ENCODE peak calls at places on chromosomes 13 and 19, in seven cellular contexts. One of them, this sample, is unnamed.

GRCh38 chr13:25920931-25921330 is 130.9 kb downstream of the SHISA2 start:
- DNase-seq in ELR: no peak
- DNase-seq in cardiac muscle cell: no peak
- DNase-seq in NCI-H2081: no peak
- DNase-seq in iris pigment epithelial cell: no peak
- DNase-seq in activated CD4-positive, alpha-beta T cell treated with anti-CD3 and anti-CD28 coated beads for 36 hours: no peak
- DNase-seq in stimulated activated CD4-positive, alpha-beta T cell treated with anti-CD3 and anti-CD28 coated beads, Interleukin-1b, Interleukin-23, amount 100 ng/mL, for 4 hours: no peak
- DNase-seq in this sample: no peak

GRCh38 chr13:24985102-24985501 is 110.8 kb upstream of the PABPC3 start:
- DNase-seq in ELR: no peak
- DNase-seq in cardiac muscle cell: no peak
- DNase-seq in NCI-H2081: no peak
- DNase-seq in iris pigment epithelial cell: no peak
- DNase-seq in activated CD4-positive, alpha-beta T cell treated with anti-CD3 and anti-CD28 coated beads for 36 hours: no peak
- DNase-seq in stimulated activated CD4-positive, alpha-beta T cell treated with anti-CD3 and anti-CD28 coated beads, Interleukin-1b, Interleukin-23, amount 100 ng/mL, for 4 hours: no peak
- DNase-seq in this sample: no peak

GRCh38 chr13:23551213-23552008 is 18.8 kb upstream of the TNFRSF19 start:
- DNase-seq in ELR: no peak
- DNase-seq in cardiac muscle cell: peak
- DNase-seq in NCI-H2081: no peak
- DNase-seq in iris pigment epithelial cell: no peak
- DNase-seq in activated CD4-positive, alpha-beta T cell treated with anti-CD3 and anti-CD28 coated beads for 36 hours: no peak
- DNase-seq in stimulated activated CD4-positive, alpha-beta T cell treated with anti-CD3 and anti-CD28 coated beads, Interleukin-1b, Interleukin-23, amount 100 ng/mL, for 4 hours: no peak
- DNase-seq in this sample: no peak

GRCh38 chr19:33349319-33350289 is 23.9 kb upstream of the CEBPG start:
- DNase-seq in ELR: no peak
- DNase-seq in cardiac muscle cell: no peak
- DNase-seq in NCI-H2081: no peak
- DNase-seq in iris pigment epithelial cell: no peak
- DNase-seq in activated CD4-positive, alpha-beta T cell treated with anti-CD3 and anti-CD28 coated beads for 36 hours: no peak
- DNase-seq in stimulated activated CD4-positive, alpha-beta T cell treated with anti-CD3 and anti-CD28 coated beads, Interleukin-1b, Interleukin-23, amount 100 ng/mL, for 4 hours: no peak
- DNase-seq in this sample: no peak

GRCh38 chr13:42497798-42498197 is 76.2 kb upstream of the TNFSF11 start:
- DNase-seq in ELR: peak
- DNase-seq in cardiac muscle cell: peak
- DNase-seq in NCI-H2081: no peak
- DNase-seq in iris pigment epithelial cell: peak
- DNase-seq in activated CD4-positive, alpha-beta T cell treated with anti-CD3 and anti-CD28 coated beads for 36 hours: peak
- DNase-seq in stimulated activated CD4-positive, alpha-beta T cell treated with anti-CD3 and anti-CD28 coated beads, Interleukin-1b, Interleukin-23, amount 100 ng/mL, for 4 hours: no peak
- DNase-seq in this sample: no peak

GRCh38 chr13:42855416-42855815 is 74.0 kb downstream of the FAM216B start:
- DNase-seq in ELR: no peak
- DNase-seq in cardiac muscle cell: no peak
- DNase-seq in NCI-H2081: no peak
- DNase-seq in iris pigment epithelial cell: no peak
- DNase-seq in activated CD4-positive, alpha-beta T cell treated with anti-CD3 and anti-CD28 coated beads for 36 hours: no peak
- DNase-seq in stimulated activated CD4-positive, alpha-beta T cell treated with anti-CD3 and anti-CD28 coated beads, Interleukin-1b, Interleukin-23, amount 100 ng/mL, for 4 hours: no peak
- DNase-seq in this sample: no peak

GRCh38 chr13:33230178-33230881 is 55.2 kb downstream of the STARD13 start:
- DNase-seq in ELR: peak
- DNase-seq in cardiac muscle cell: peak
- DNase-seq in NCI-H2081: no peak
- DNase-seq in iris pigment epithelial cell: peak
- DNase-seq in activated CD4-positive, alpha-beta T cell treated with anti-CD3 and anti-CD28 coated beads for 36 hours: no peak
- DNase-seq in stimulated activated CD4-positive, alpha-beta T cell treated with anti-CD3 and anti-CD28 coated beads, Interleukin-1b, Interleukin-23, amount 100 ng/mL, for 4 hours: no peak
- DNase-seq in this sample: no peak

GRCh38 chr19:50268046-50268445 is 61.1 kb downstream of the KCNC3 start:
- DNase-seq in ELR: no peak
- DNase-seq in cardiac muscle cell: peak
- DNase-seq in NCI-H2081: no peak
- DNase-seq in iris pigment epithelial cell: no peak
- DNase-seq in activated CD4-positive, alpha-beta T cell treated with anti-CD3 and anti-CD28 coated beads for 36 hours: no peak
- DNase-seq in stimulated activated CD4-positive, alpha-beta T cell treated with anti-CD3 and anti-CD28 coated beads, Interleukin-1b, Interleukin-23, amount 100 ng/mL, for 4 hours: no peak
- DNase-seq in this sample: no peak

GRCh38 chr19:37346091-37346490 is 24.8 kb upstream of the ZNF527 start:
- DNase-seq in ELR: no peak
- DNase-seq in cardiac muscle cell: no peak
- DNase-seq in NCI-H2081: no peak
- DNase-seq in iris pigment epithelial cell: no peak
- DNase-seq in activated CD4-positive, alpha-beta T cell treated with anti-CD3 and anti-CD28 coated beads for 36 hours: no peak
- DNase-seq in stimulated activated CD4-positive, alpha-beta T cell treated with anti-CD3 and anti-CD28 coated beads, Interleukin-1b, Interleukin-23, amount 100 ng/mL, for 4 hours: no peak
- DNase-seq in this sample: no peak

GRCh38 chr13:112771139-112771876 is 81.5 kb downstream of the ATP11A start:
- DNase-seq in ELR: no peak
- DNase-seq in cardiac muscle cell: no peak
- DNase-seq in NCI-H2081: no peak
- DNase-seq in iris pigment epithelial cell: no peak
- DNase-seq in activated CD4-positive, alpha-beta T cell treated with anti-CD3 and anti-CD28 coated beads for 36 hours: no peak
- DNase-seq in stimulated activated CD4-positive, alpha-beta T cell treated with anti-CD3 and anti-CD28 coated beads, Interleukin-1b, Interleukin-23, amount 100 ng/mL, for 4 hours: no peak
- DNase-seq in this sample: no peak

GRCh38 chr19:17777840-17778620 is 16.9 kb upstream of the B3GNT3 start:
- DNase-seq in ELR: peak
- DNase-seq in cardiac muscle cell: peak
- DNase-seq in NCI-H2081: no peak
- DNase-seq in iris pigment epithelial cell: peak
- DNase-seq in activated CD4-positive, alpha-beta T cell treated with anti-CD3 and anti-CD28 coated beads for 36 hours: peak
- DNase-seq in stimulated activated CD4-positive, alpha-beta T cell treated with anti-CD3 and anti-CD28 coated beads, Interleukin-1b, Interleukin-23, amount 100 ng/mL, for 4 hours: peak
- DNase-seq in this sample: peak

GRCh38 chr19:1819211-1819975 is 7.3 kb upstream of the ATP8B3 start:
- DNase-seq in ELR: no peak
- DNase-seq in cardiac muscle cell: no peak
- DNase-seq in NCI-H2081: no peak
- DNase-seq in iris pigment epithelial cell: no peak
- DNase-seq in activated CD4-positive, alpha-beta T cell treated with anti-CD3 and anti-CD28 coated beads for 36 hours: no peak
- DNase-seq in stimulated activated CD4-positive, alpha-beta T cell treated with anti-CD3 and anti-CD28 coated beads, Interleukin-1b, Interleukin-23, amount 100 ng/mL, for 4 hours: no peak
- DNase-seq in this sample: no peak

GRCh38 chr13:41199526-41199925 is 5.2 kb upstream of the KBTBD7 start:
- DNase-seq in ELR: no peak
- DNase-seq in cardiac muscle cell: no peak
- DNase-seq in NCI-H2081: no peak
- DNase-seq in iris pigment epithelial cell: no peak
- DNase-seq in activated CD4-positive, alpha-beta T cell treated with anti-CD3 and anti-CD28 coated beads for 36 hours: no peak
- DNase-seq in stimulated activated CD4-positive, alpha-beta T cell treated with anti-CD3 and anti-CD28 coated beads, Interleukin-1b, Interleukin-23, amount 100 ng/mL, for 4 hours: no peak
- DNase-seq in this sample: peak

GRCh38 chr19:525857-526419 is 5.6 kb upstream of the CDC34 start:
- DNase-seq in ELR: no peak
- DNase-seq in cardiac muscle cell: no peak
- DNase-seq in NCI-H2081: no peak
- DNase-seq in iris pigment epithelial cell: no peak
- DNase-seq in activated CD4-positive, alpha-beta T cell treated with anti-CD3 and anti-CD28 coated beads for 36 hours: no peak
- DNase-seq in stimulated activated CD4-positive, alpha-beta T cell treated with anti-CD3 and anti-CD28 coated beads, Interleukin-1b, Interleukin-23, amount 100 ng/mL, for 4 hours: no peak
- DNase-seq in this sample: no peak

GRCh38 chr13:29454931-29455481 is 140.5 kb downstream of the SLC7A1 start:
- DNase-seq in ELR: peak
- DNase-seq in cardiac muscle cell: peak
- DNase-seq in NCI-H2081: no peak
- DNase-seq in iris pigment epithelial cell: peak
- DNase-seq in activated CD4-positive, alpha-beta T cell treated with anti-CD3 and anti-CD28 coated beads for 36 hours: peak
- DNase-seq in stimulated activated CD4-positive, alpha-beta T cell treated with anti-CD3 and anti-CD28 coated beads, Interleukin-1b, Interleukin-23, amount 100 ng/mL, for 4 hours: no peak
- DNase-seq in this sample: no peak

GRCh38 chr13:31891472-31891871 is 140.1 kb upstream of the FRY start:
- DNase-seq in ELR: no peak
- DNase-seq in cardiac muscle cell: no peak
- DNase-seq in NCI-H2081: no peak
- DNase-seq in iris pigment epithelial cell: no peak
- DNase-seq in activated CD4-positive, alpha-beta T cell treated with anti-CD3 and anti-CD28 coated beads for 36 hours: no peak
- DNase-seq in stimulated activated CD4-positive, alpha-beta T cell treated with anti-CD3 and anti-CD28 coated beads, Interleukin-1b, Interleukin-23, amount 100 ng/mL, for 4 hours: no peak
- DNase-seq in this sample: no peak

GRCh38 chr19:35773020-35773809 is 2.1 kb upstream of the ARHGAP33 start:
- DNase-seq in ELR: peak
- DNase-seq in cardiac muscle cell: peak
- DNase-seq in NCI-H2081: no peak
- DNase-seq in iris pigment epithelial cell: no peak
- DNase-seq in activated CD4-positive, alpha-beta T cell treated with anti-CD3 and anti-CD28 coated beads for 36 hours: no peak
- DNase-seq in stimulated activated CD4-positive, alpha-beta T cell treated with anti-CD3 and anti-CD28 coated beads, Interleukin-1b, Interleukin-23, amount 100 ng/mL, for 4 hours: no peak
- DNase-seq in this sample: no peak

GRCh38 chr13:44758595-44759221 is 182.6 kb upstream of the TSC22D1 start:
- DNase-seq in ELR: peak
- DNase-seq in cardiac muscle cell: peak
- DNase-seq in NCI-H2081: peak
- DNase-seq in iris pigment epithelial cell: peak
- DNase-seq in activated CD4-positive, alpha-beta T cell treated with anti-CD3 and anti-CD28 coated beads for 36 hours: peak
- DNase-seq in stimulated activated CD4-positive, alpha-beta T cell treated with anti-CD3 and anti-CD28 coated beads, Interleukin-1b, Interleukin-23, amount 100 ng/mL, for 4 hours: no peak
- DNase-seq in this sample: peak

GRCh38 chr13:20127263-20127562 is 33.6 kb downstream of the GJA3 start:
- DNase-seq in ELR: no peak
- DNase-seq in cardiac muscle cell: peak
- DNase-seq in NCI-H2081: no peak
- DNase-seq in iris pigment epithelial cell: no peak
- DNase-seq in activated CD4-positive, alpha-beta T cell treated with anti-CD3 and anti-CD28 coated beads for 36 hours: no peak
- DNase-seq in stimulated activated CD4-positive, alpha-beta T cell treated with anti-CD3 and anti-CD28 coated beads, Interleukin-1b, Interleukin-23, amount 100 ng/mL, for 4 hours: no peak
- DNase-seq in this sample: no peak

GRCh38 chr13:67549331-67549730 is 319.2 kb upstream of the PCDH9 start:
- DNase-seq in ELR: peak
- DNase-seq in cardiac muscle cell: no peak
- DNase-seq in NCI-H2081: no peak
- DNase-seq in iris pigment epithelial cell: peak
- DNase-seq in activated CD4-positive, alpha-beta T cell treated with anti-CD3 and anti-CD28 coated beads for 36 hours: no peak
- DNase-seq in stimulated activated CD4-positive, alpha-beta T cell treated with anti-CD3 and anti-CD28 coated beads, Interleukin-1b, Interleukin-23, amount 100 ng/mL, for 4 hours: no peak
- DNase-seq in this sample: no peak

GRCh38 chr13:50611117-50611781 is 232.2 kb downstream of the DLEU7 start:
- DNase-seq in ELR: no peak
- DNase-seq in cardiac muscle cell: no peak
- DNase-seq in NCI-H2081: no peak
- DNase-seq in iris pigment epithelial cell: no peak
- DNase-seq in activated CD4-positive, alpha-beta T cell treated with anti-CD3 and anti-CD28 coated beads for 36 hours: no peak
- DNase-seq in stimulated activated CD4-positive, alpha-beta T cell treated with anti-CD3 and anti-CD28 coated beads, Interleukin-1b, Interleukin-23, amount 100 ng/mL, for 4 hours: no peak
- DNase-seq in this sample: no peak

GRCh38 chr13:112062619-112063308 is 4.2 kb upstream of the SOX1 start:
- DNase-seq in ELR: no peak
- DNase-seq in cardiac muscle cell: no peak
- DNase-seq in NCI-H2081: no peak
- DNase-seq in iris pigment epithelial cell: no peak
- DNase-seq in activated CD4-positive, alpha-beta T cell treated with anti-CD3 and anti-CD28 coated beads for 36 hours: no peak
- DNase-seq in stimulated activated CD4-positive, alpha-beta T cell treated with anti-CD3 and anti-CD28 coated beads, Interleukin-1b, Interleukin-23, amount 100 ng/mL, for 4 hours: no peak
- DNase-seq in this sample: no peak

GRCh38 chr13:79392882-79393563 is 13.0 kb downstream of the RBM26 start:
- DNase-seq in ELR: peak
- DNase-seq in cardiac muscle cell: peak
- DNase-seq in NCI-H2081: no peak
- DNase-seq in iris pigment epithelial cell: peak
- DNase-seq in activated CD4-positive, alpha-beta T cell treated with anti-CD3 and anti-CD28 coated beads for 36 hours: peak
- DNase-seq in stimulated activated CD4-positive, alpha-beta T cell treated with anti-CD3 and anti-CD28 coated beads, Interleukin-1b, Interleukin-23, amount 100 ng/mL, for 4 hours: no peak
- DNase-seq in this sample: no peak

GRCh38 chr19:54521860-54522513 is 19.4 kb downstream of the LAIR2 start:
- DNase-seq in ELR: no peak
- DNase-seq in cardiac muscle cell: no peak
- DNase-seq in NCI-H2081: no peak
- DNase-seq in iris pigment epithelial cell: no peak
- DNase-seq in activated CD4-positive, alpha-beta T cell treated with anti-CD3 and anti-CD28 coated beads for 36 hours: no peak
- DNase-seq in stimulated activated CD4-positive, alpha-beta T cell treated with anti-CD3 and anti-CD28 coated beads, Interleukin-1b, Interleukin-23, amount 100 ng/mL, for 4 hours: no peak
- DNase-seq in this sample: no peak

This sample was measured in NCI-H774.